ENCODE peak calls at places on chromosomes 12 and 14, in four cellular contexts. A is aorta; V is stimulated activated CD4-positive, alpha-beta T cell treated with anti-CD3 and anti-CD28 coated beads, Interleukin-2, amount 100 ng/mL, for 24 hours; K is nucleus accumbens. H is an unnamed sample.

GRCh38 chr14:99707420-99707819 is 23.3 kb downstream of the CYP46A1 start:
- DNase-seq in A (no peak), V (no peak), K (no peak), H (no peak)

GRCh38 chr12:76820888-76821482 is 57.1 kb downstream of the ZDHHC17 start:
- DNase-seq in V (no peak), A (no peak), K (no peak), H (no peak)

GRCh38 chr14:90518075-90518940 is 121.5 kb downstream of the CALM1 start:
- DNase-seq in A (no peak), V (no peak), K (no peak), H (no peak)

GRCh38 chr12:105414088-105414487 is 83.6 kb downstream of the C12orf75 start:
- DNase-seq in A (no peak), K (no peak), V (no peak), H (no peak)

GRCh38 chr14:32043624-32044023 is 33.5 kb upstream of the ARHGAP5 start:
- DNase-seq in A (no peak), K (no peak), V (no peak), H (no peak)

GRCh38 chr14:59277659-59278058 is 89.2 kb downstream of the DAAM1 start:
- DNase-seq in A (no peak), V (no peak), K (no peak), H (no peak)

GRCh38 chr14:24411468-24412454 is 13.0 kb downstream of the NYNRIN start:
- DNase-seq in K (no peak), V (peak; percentile 27), A (no peak), H (no peak)

GRCh38 chr12:48296586-48297396 is 53.9 kb downstream of the ZNF641 start:
- DNase-seq in K (peak; percentile 64), V (peak; percentile 57), A (peak; percentile 86), H (peak; percentile 86)

GRCh38 chr14:70317969-70318634 is 41.4 kb downstream of the COX16 start:
- DNase-seq in K (peak; percentile 1), A (no peak), V (no peak), H (no peak)

GRCh38 chr12:67355428-67356385 is 86.5 kb downstream of the CAND1 start:
- DNase-seq in A (no peak), K (no peak), V (no peak), H (no peak)

GRCh38 chr12:57368349-57369095 is 62.3 kb downstream of the R3HDM2 start:
- DNase-seq in A (peak; percentile 32), V (no peak), K (no peak), H (no peak)

GRCh38 chr12:43208627-43209026 is 343.4 kb downstream of the ADAMTS20 start:
- DNase-seq in K (no peak), V (no peak), A (no peak), H (no peak)

GRCh38 chr12:123743002-123743401 is 19.1 kb upstream of the DNAH10 start:
- DNase-seq in A (no peak), K (no peak), V (no peak), H (no peak)

GRCh38 chr14:56328021-56328420 is 209.8 kb downstream of the PELI2 start:
- DNase-seq in K (no peak), V (no peak), A (no peak), H (no peak)

GRCh38 chr14:104678901-104679705 is 10.3 kb upstream of the INF2 start:
- DNase-seq in K (no peak), V (no peak), A (no peak), H (peak; percentile 84)

GRCh38 chr14:68961781-68962584 is 17.1 kb downstream of the ACTN1 start:
- DNase-seq in A (peak; percentile 87), K (peak; percentile 88), V (no peak), H (peak; percentile 71)

GRCh38 chr12:81542621-81543020 is 216.5 kb downstream of the PPFIA2 start:
- DNase-seq in V (no peak), K (no peak), A (no peak), H (no peak)

GRCh38 chr12:1527789-1528188 is 66.6 kb downstream of the FBXL14 start:
- DNase-seq in A (no peak), K (no peak), V (no peak), H (peak; percentile 9)

GRCh38 chr12:88242161-88242925 is 100.2 kb downstream of the TMTC3 start:
- DNase-seq in V (peak; percentile 4), A (no peak), K (no peak), H (no peak)

GRCh38 chr14:93332032-93332852 is 594 bp downstream of the BTBD7 start:
- DNase-seq in A (peak; percentile 88), V (peak; percentile 46), K (peak; percentile 69), H (no peak)

GRCh38 chr12:66603458-66603857 is 75.4 kb downstream of the GRIP1 start:
- DNase-seq in V (no peak), A (no peak), K (no peak), H (no peak)

GRCh38 chr12:14238224-14238792 is 127.2 kb upstream of the ATF7IP start:
- DNase-seq in V (no peak), A (no peak), K (no peak), H (no peak)

GRCh38 chr14:88463318-88463717 is 77.9 kb downstream of the SPATA7 start:
- DNase-seq in A (no peak), K (no peak), V (no peak), H (no peak)

GRCh38 chr12:64891629-64892028 is 67.2 kb downstream of the TBC1D30 start:
- DNase-seq in A (no peak), V (no peak), K (no peak), H (no peak)

GRCh38 chr12:120099738-120100137 is 16.8 kb downstream of the RAB35 start:
- DNase-seq in A (no peak), K (no peak), V (no peak), H (no peak)

GRCh38 chr12:57893460-57894353 is 47.2 kb upstream of the CTDSP2 start:
- DNase-seq in V (no peak), A (peak; percentile 95), K (peak; percentile 72), H (peak; percentile 87)

GRCh38 chr12:81209001-81209400 is 131.1 kb downstream of the ACSS3 start:
- DNase-seq in K (no peak), V (no peak), A (no peak), H (no peak)

GRCh38 chr14:99416909-99417308 is 63.8 kb downstream of the SETD3 start:
- DNase-seq in V (no peak), A (no peak), K (no peak), H (no peak)

GRCh38 chr12:49810159-49810459 is 18.1 kb downstream of the NCKAP5L start:
- DNase-seq in A (peak; percentile 36), V (no peak), K (peak; percentile 18), H (no peak)

GRCh38 chr12:106648736-106649135 is 65.9 kb downstream of the RFX4 start:
- DNase-seq in A (no peak), V (no peak), K (no peak), H (no peak)

GRCh38 chr12:56071648-56072047 is 8.3 kb upstream of the ERBB3 start:
- DNase-seq in A (no peak), K (no peak), V (no peak), H (no peak)

GRCh38 chr12:91662021-91662420 is 479.4 kb upstream of the DCN start:
- DNase-seq in K (no peak), A (no peak), V (no peak), H (no peak)

GRCh38 chr12:22282283-22282682 is 52.2 kb downstream of the ST8SIA1 start:
- DNase-seq in V (no peak), A (no peak), K (no peak), H (no peak)

GRCh38 chr14:96965885-96966595 is 168.9 kb downstream of the VRK1 start:
- DNase-seq in V (no peak), K (no peak), A (no peak), H (no peak)

GRCh38 chr14:37329189-37330001 is 131.7 kb downstream of the MIPOL1 start:
- DNase-seq in K (no peak), V (no peak), A (no peak), H (no peak)

GRCh38 chr14:95361373-95362179 is 41.9 kb upstream of the CLMN start:
- DNase-seq in K (peak; percentile 41), V (peak; percentile 61), A (no peak), H (no peak)

GRCh38 chr14:93939304-93940229 is 12.4 kb downstream of the FAM181A start:
- DNase-seq in A (peak; percentile 95), V (peak; percentile 96), K (peak; percentile 70), H (peak; percentile 61)